ENCODE peak calls at places on chromosomes 12 and 14, in six cellular contexts. Z is IMR-90, I is H9, X is H1, K is neuronal stem cell, R is mesenchymal stem cell. Q is an unnamed sample.

GRCh38 chr12:56632701-56633464 is 2.8 kb upstream of the BAZ2A start:
- DNase-seq in Z (no peak), I (no peak), X (no peak), K (no peak), R (peak), Q (no peak)

GRCh38 chr12:108573310-108573709 is 10.9 kb downstream of the ISCU start:
- DNase-seq in Z (no peak), I (no peak), X (no peak), K (no peak), R (no peak), Q (no peak)

GRCh38 chr12:118315821-118316220 is 56.9 kb downstream of the TAOK3 start:
- DNase-seq in Z (no peak), I (no peak), X (no peak), K (no peak), R (no peak), Q (no peak)

GRCh38 chr14:56124296-56124695 is 6.1 kb downstream of the PELI2 start:
- DNase-seq in Z (peak), I (no peak), X (no peak), K (no peak), R (peak), Q (no peak)

GRCh38 chr12:524167-524951 is 64.6 kb downstream of the B4GALNT3 start:
- DNase-seq in Z (no peak), I (no peak), X (no peak), K (no peak), R (no peak), Q (peak)

GRCh38 chr14:101033006-101033405 is 129.5 kb upstream of the RTL1 start:
- DNase-seq in Z (no peak), I (no peak), X (no peak), K (no peak), R (no peak), Q (no peak)

GRCh38 chr14:88563845-88564244 is 1.0 kb downstream of the ZC3H14 start:
- DNase-seq in Z (no peak), I (no peak), X (no peak), K (no peak), R (no peak), Q (no peak)

GRCh38 chr14:49687942-49688700 is at the start of gene POLE2:
- DNase-seq in Z (peak), I (peak), X (peak), K (peak), R (peak), Q (peak)

GRCh38 chr14:102941419-102942011 is 19.1 kb downstream of the AMN start:
- DNase-seq in Z (peak), I (no peak), X (no peak), K (no peak), R (no peak), Q (no peak)

GRCh38 chr14:99899578-99900178 is 106.5 kb downstream of the EML1 start:
- DNase-seq in Z (peak), I (no peak), X (no peak), K (no peak), R (peak), Q (peak)

GRCh38 chr14:96092936-96093335 is 53.8 kb downstream of the C14orf132 start:
- DNase-seq in Z (no peak), I (no peak), X (no peak), K (no peak), R (no peak), Q (peak)

GRCh38 chr14:54211562-54212308 is 185.1 kb upstream of the CDKN3 start:
- DNase-seq in Z (peak), I (no peak), X (no peak), K (no peak), R (peak), Q (no peak)

GRCh38 chr12:54022960-54023884 is 5.0 kb upstream of the HOXC6 start:
- DNase-seq in Z (no peak), I (no peak), X (no peak), K (no peak), R (no peak), Q (no peak)

GRCh38 chr12:48788852-48789775 is at the start of gene ADCY6:
- DNase-seq in Z (peak), I (peak), X (no peak), K (peak), R (peak), Q (peak)

GRCh38 chr14:36513012-36513420 is 7.0 kb downstream of the NKX2-1 start:
- DNase-seq in Z (no peak), I (no peak), X (no peak), K (no peak), R (no peak), Q (no peak)

GRCh38 chr14:50001999-50002925 is 109.4 kb downstream of the ARF6 start:
- DNase-seq in Z (no peak), I (no peak), X (no peak), K (no peak), R (no peak), Q (no peak)

GRCh38 chr12:125287155-125287847 is 222.1 kb downstream of the AACS start:
- DNase-seq in Z (no peak), I (no peak), X (no peak), K (no peak), R (no peak), Q (no peak)

GRCh38 chr12:34294671-34295365 is 272.5 kb downstream of the ALG10 start:
- DNase-seq in Z (no peak), I (no peak), X (no peak), K (no peak), R (no peak), Q (no peak)

GRCh38 chr12:14613718-14614117 is 46.0 kb upstream of the PLBD1 start:
- DNase-seq in Z (no peak), I (no peak), X (no peak), K (no peak), R (no peak), Q (no peak)

GRCh38 chr12:14417717-14418116 is 52.2 kb downstream of the ATF7IP start:
- DNase-seq in Z (peak), I (peak), X (peak), K (peak), R (peak), Q (peak)

GRCh38 chr12:52147367-52147972 is 44.3 kb downstream of the KRT80 start:
- DNase-seq in Z (peak), I (peak), X (no peak), K (no peak), R (peak), Q (peak)

GRCh38 chr12:70258605-70259403 is 15.6 kb downstream of the CNOT2 start:
- DNase-seq in Z (no peak), I (no peak), X (no peak), K (no peak), R (no peak), Q (no peak)

GRCh38 chr12:77161944-77162343 is 96.6 kb upstream of the E2F7 start:
- DNase-seq in Z (no peak), I (no peak), X (no peak), K (peak), R (no peak), Q (no peak)

GRCh38 chr12:93785262-93786010 is 108.3 kb downstream of the CRADD start:
- DNase-seq in Z (peak), I (peak), X (peak), K (peak), R (peak), Q (peak)

GRCh38 chr12:49824886-49825285 is 3.3 kb downstream of the NCKAP5L start:
- DNase-seq in Z (peak), I (no peak), X (no peak), K (no peak), R (peak), Q (peak)

GRCh38 chr14:58292192-58292591 is 6.2 kb upstream of the ARID4A start:
- DNase-seq in Z (no peak), I (no peak), X (no peak), K (no peak), R (no peak), Q (no peak)

GRCh38 chr12:66776974-66777373 is 98.1 kb upstream of the GRIP1 start:
- DNase-seq in Z (no peak), I (no peak), X (no peak), K (no peak), R (no peak), Q (no peak)

DNA sequence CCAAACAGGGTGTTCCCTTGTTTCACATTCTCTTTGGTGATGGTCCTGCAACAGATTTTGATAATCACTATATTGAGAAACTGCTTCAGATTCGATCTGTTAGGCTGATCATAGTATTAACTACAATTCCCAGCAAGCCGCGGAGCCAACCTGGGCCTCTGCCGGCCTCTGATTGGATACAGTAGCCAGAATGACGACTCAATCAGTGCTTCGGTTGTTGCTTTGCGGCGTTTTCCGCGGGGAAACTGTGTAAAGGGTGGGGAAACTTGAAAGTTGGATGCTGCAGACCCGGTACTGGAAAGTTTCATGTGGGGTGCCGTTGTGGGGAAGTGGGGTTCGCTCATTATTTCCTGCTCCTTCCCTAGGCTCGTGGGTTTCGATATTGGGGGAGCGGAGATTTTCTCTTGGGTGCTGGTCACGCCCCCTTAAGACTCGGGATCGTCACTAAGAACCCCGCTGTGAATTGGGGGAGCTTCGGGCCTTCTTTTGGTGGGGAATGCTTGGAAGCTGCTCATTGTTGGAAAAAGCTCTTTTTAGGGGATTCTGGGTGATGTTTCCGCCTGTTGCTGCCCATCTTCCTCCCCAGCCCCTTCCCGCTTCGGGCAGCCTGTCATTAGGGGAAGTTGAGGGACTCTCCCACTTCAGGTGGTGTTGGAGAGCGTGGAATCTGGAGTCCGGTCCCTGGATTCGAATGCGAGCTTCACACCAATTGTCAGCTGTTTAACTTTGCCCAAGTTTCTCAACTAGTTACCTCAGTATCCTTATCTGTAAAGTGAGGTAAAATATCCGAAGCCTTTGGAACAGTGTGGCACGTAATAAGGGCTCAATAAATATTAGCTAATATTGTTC is at the start of gene RAD51B:
- DNase-seq in Z (peak), I (peak), X (no peak), K (peak), R (peak), Q (peak)
- H3K23ac ChIP-seq in Z (peak), I (no peak), X (no peak), K (no peak), R (no peak), Q (no peak)

DNA sequence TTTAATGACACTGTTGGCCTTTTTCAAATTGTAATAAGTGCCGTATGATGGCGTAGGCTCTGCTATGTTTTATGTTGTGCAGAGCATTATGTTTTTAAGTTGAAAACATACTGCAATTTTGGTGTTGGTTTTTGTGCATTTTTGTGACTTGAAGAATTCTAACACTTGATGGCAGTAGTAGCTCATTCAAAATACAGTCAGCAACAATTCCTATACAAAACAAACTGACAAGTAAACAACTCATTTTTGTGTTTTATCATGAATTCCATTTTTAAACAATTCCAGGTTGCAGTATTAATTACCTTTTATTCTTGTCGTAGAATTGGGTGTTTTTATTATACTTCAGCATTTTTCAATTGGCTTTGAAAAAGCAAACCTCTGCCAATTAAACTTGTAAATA is 4.0 kb upstream of the CCER1 start:
- DNase-seq in Z (peak), I (no peak), X (no peak), K (no peak), R (peak), Q (peak)
- H2AFZ ChIP-seq in Z (no peak), I (no peak), X (no peak), K (no peak), R (no peak), Q (no peak)

DNA sequence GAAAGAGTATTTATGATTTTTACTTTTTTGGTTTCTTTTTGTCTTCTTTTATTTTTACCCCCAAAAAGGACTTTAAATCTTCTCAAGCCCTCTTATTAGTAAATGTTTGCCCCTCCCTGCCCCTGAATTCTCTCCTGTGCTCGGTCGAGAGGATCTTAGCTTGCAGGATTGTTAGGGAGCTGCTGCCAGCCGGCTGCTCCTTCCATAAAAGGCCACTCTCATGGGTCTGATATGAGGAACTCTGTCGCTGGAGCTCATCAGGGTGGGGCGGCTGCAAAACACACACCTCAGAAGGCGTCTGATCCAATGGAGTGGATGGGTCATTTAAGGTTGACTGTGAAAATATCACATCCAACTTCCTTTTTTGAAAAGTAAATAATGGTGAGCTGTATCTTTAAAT is 8.5 kb downstream of the LTBR start:
- DNase-seq in Z (no peak), I (no peak), X (no peak), K (no peak), R (no peak), Q (no peak)
- H3K4me2 ChIP-seq in Z (no peak), I (no peak), X (no peak), K (no peak), R (no peak), Q (no peak)

DNA sequence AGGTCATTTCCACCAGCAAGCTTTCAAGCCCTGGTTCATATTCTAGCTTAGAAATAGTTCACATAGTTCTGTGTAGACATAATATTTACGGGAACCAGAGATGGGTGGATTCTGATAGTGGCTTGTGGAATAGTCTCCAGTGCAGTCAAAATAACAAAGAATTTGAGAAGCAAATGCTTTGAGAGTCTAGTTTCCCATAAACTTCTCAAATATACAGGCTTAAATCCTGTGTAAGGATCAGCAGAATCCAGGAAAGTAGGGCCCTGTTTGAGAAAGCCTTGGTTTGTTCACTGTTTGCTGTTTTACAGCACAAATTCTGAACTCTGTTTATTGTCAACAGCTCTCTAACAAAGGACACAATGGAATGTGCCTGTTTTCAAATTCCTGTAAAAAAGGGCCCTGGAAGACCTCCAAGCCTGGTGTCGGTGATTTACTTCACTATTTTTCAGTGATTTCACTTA is 11.5 kb upstream of the FOS start:
- DNase-seq in Z (peak), I (no peak), X (no peak), K (no peak), R (peak), Q (peak)
- H3K23ac ChIP-seq in Z (peak), I (no peak), X (no peak), K (no peak), R (no peak), Q (no peak)

GRCh38 chr14:72783741-72784140 is 110.2 kb downstream of the DPF3 start:
- DNase-seq in Z (no peak), I (no peak), X (no peak), K (no peak), R (no peak), Q (no peak)
- H2AFZ ChIP-seq in Z (no peak), I (no peak), X (no peak), K (no peak), R (no peak), Q (no peak)

GRCh38 chr14:91368681-91369416 is 48.8 kb downstream of the CCDC88C start:
- DNase-seq in Z (no peak), I (no peak), X (no peak), K (no peak), R (no peak), Q (no peak)

GRCh38 chr14:91367173-91368171 is 50.1 kb downstream of the CCDC88C start:
- DNase-seq in Z (peak), I (no peak), X (no peak), K (no peak), R (peak), Q (peak)

GRCh38 chr14:91371990-91372375 is 45.6 kb downstream of the CCDC88C start:
- DNase-seq in Z (no peak), I (no peak), X (no peak), K (no peak), R (no peak), Q (no peak)

GRCh38 chr14:91371011-91371989 is 46.3 kb downstream of the CCDC88C start:
- DNase-seq in Z (no peak), I (no peak), X (no peak), K (no peak), R (no peak), Q (no peak)

GRCh38 chr14:91369628-91370445 is 47.8 kb downstream of the CCDC88C start:
- DNase-seq in Z (no peak), I (no peak), X (no peak), K (no peak), R (no peak), Q (peak)
- H3K4me2 ChIP-seq in Z (no peak), I (no peak), X (no peak), K (no peak), R (no peak), Q (no peak)

GRCh38 chr12:12716151-12716844 is 870 bp upstream of the CDKN1B start:
- DNase-seq in Z (peak), I (no peak), X (no peak), K (no peak), R (peak), Q (no peak)

GRCh38 chr12:12717586-12718381 is 616 bp downstream of the CDKN1B start:
- DNase-seq in Z (no peak), I (peak), X (no peak), K (no peak), R (peak), Q (peak)

GRCh38 chr12:12715459-12716150 is 1.6 kb upstream of the CDKN1B start:
- DNase-seq in Z (no peak), I (no peak), X (no peak), K (no peak), R (peak), Q (no peak)

GRCh38 chr12:12718382-12718761 is 1.2 kb downstream of the CDKN1B start:
- DNase-seq in Z (no peak), I (no peak), X (no peak), K (no peak), R (peak), Q (peak)

DNA sequence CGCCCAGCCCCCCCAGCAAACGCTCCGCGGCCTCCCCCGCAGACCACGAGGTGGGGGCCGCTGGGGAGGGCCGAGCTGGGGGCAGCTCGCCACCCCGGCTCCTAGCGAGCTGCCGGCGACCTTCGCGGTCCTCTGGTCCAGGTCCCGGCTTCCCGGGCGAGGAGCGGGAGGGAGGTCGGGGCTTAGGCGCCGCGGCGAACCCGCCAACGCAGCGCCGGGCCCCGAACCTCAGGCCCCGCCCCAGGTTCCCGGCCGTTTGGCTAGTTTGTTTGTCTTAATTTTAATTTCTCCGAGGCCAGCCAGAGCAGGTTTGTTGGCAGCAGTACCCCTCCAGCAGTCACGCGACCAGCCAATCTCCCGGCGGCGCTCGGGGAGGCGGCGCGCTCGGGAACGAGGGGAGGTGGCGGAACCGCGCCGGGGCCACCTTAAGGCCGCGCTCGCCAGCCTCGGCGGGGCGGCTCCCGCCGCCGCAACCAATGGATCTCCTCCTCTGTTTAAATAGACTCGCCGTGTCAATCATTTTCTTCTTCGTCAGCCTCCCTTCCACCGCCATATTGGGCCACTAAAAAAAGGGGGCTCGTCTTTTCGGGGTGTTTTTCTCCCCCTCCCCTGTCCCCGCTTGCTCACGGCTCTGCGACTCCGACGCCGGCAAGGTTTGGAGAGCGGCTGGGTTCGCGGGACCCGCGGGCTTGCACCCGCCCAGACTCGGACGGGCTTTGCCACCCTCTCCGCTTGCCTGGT is at the start of gene CDKN1B:
- DNase-seq in Z (peak), I (peak), X (no peak), K (peak), R (peak), Q (peak)
- H3K23ac ChIP-seq in Z (peak), I (no peak), X (no peak), K (peak), R (peak), Q (no peak)

GRCh38 chr14:63318835-63319234 is at the start of gene GPHB5:
- DNase-seq in Z (no peak), I (no peak), X (no peak), K (no peak), R (no peak), Q (no peak)
- H2AFZ ChIP-seq in Z (no peak), I (no peak), X (no peak), K (no peak), R (no peak), Q (no peak)

DNA sequence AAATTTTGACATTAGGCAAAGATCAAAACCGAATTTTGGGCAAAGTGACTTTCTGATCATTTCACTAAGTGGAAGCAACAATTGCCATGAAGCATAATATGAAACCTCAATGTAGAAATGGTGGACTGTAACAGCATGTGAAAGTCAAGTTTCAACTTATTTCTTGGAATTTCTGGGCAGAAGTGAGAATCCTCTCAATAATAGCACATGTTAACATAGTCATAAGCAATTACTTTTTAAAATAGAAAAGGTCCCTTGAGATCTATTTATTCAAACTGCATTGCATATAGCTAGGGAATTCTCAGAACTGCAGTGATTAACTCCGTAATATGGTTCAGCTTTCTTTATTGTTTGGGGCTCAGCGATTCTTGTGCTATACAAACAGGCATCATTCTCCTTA is 136.7 kb upstream of the ATP2B1 start:
- DNase-seq in Z (no peak), I (no peak), X (no peak), K (no peak), R (no peak), Q (no peak)
- H3K4me2 ChIP-seq in Z (no peak), I (no peak), X (no peak), K (no peak), R (no peak), Q (no peak)

Q was measured in trophoblast cell.